ENCODE peak calls at places on chromosome 15, in six cellular contexts. One of them, this sample, is unnamed.

GRCh38 chr15:44207643-44208042 is 12.6 kb upstream of the FRMD5 start:
- DNase-seq in trophoblast cell: no peak
- DNase-seq in neuronal stem cell: no peak
- DNase-seq in H9: no peak
- DNase-seq in H1: no peak
- DNase-seq in IMR-90: peak; percentile 84
- DNase-seq in this sample: no peak

GRCh38 chr15:49900836-49901235 is 218.2 kb downstream of the ATP8B4 start:
- DNase-seq in neuronal stem cell: no peak
- DNase-seq in H1: no peak
- DNase-seq in H9: no peak
- DNase-seq in IMR-90: no peak
- DNase-seq in trophoblast cell: no peak
- DNase-seq in this sample: no peak

GRCh38 chr15:66832679-66833078 is 130.6 kb downstream of the SMAD6 start:
- DNase-seq in trophoblast cell: peak; percentile 19
- DNase-seq in IMR-90: peak; percentile 56
- DNase-seq in H1: no peak
- DNase-seq in neuronal stem cell: no peak
- DNase-seq in H9: no peak
- DNase-seq in this sample: peak; percentile 47

GRCh38 chr15:62932436-62932835 is 110.1 kb upstream of the TPM1 start:
- DNase-seq in trophoblast cell: peak; percentile 67
- DNase-seq in H9: no peak
- DNase-seq in H1: no peak
- DNase-seq in IMR-90: peak; percentile 95
- DNase-seq in neuronal stem cell: no peak
- DNase-seq in this sample: peak; percentile 50

GRCh38 chr15:90787881-90788280 is 70.7 kb downstream of the BLM start:
- DNase-seq in H1: no peak
- DNase-seq in IMR-90: peak; percentile 33
- DNase-seq in trophoblast cell: no peak
- DNase-seq in H9: no peak
- DNase-seq in neuronal stem cell: no peak
- DNase-seq in this sample: no peak

GRCh38 chr15:47218295-47218694 is 499.0 kb upstream of the SEMA6D start:
- DNase-seq in IMR-90: no peak
- DNase-seq in H1: no peak
- DNase-seq in neuronal stem cell: no peak
- DNase-seq in H9: no peak
- DNase-seq in trophoblast cell: no peak
- DNase-seq in this sample: no peak

GRCh38 chr15:38461089-38461833 is 7.3 kb downstream of the FAM98B start:
- DNase-seq in trophoblast cell: no peak
- DNase-seq in H1: no peak
- DNase-seq in neuronal stem cell: no peak
- DNase-seq in IMR-90: peak; percentile 63
- DNase-seq in H9: no peak
- DNase-seq in this sample: peak; percentile 42

GRCh38 chr15:42315435-42316020 is 42.3 kb upstream of the TMEM87A start:
- DNase-seq in trophoblast cell: no peak
- DNase-seq in IMR-90: no peak
- DNase-seq in H9: no peak
- DNase-seq in neuronal stem cell: no peak
- DNase-seq in H1: no peak
- DNase-seq in this sample: no peak

GRCh38 chr15:40911139-40911538 is 16.9 kb downstream of the VPS18 start:
- DNase-seq in H9: peak; percentile 87
- DNase-seq in trophoblast cell: no peak
- DNase-seq in neuronal stem cell: no peak
- DNase-seq in H1: peak; percentile 75
- DNase-seq in IMR-90: no peak
- DNase-seq in this sample: peak; percentile 69

GRCh38 chr15:82709081-82709420 is 624 bp downstream of the AP3B2 start:
- DNase-seq in trophoblast cell: no peak
- DNase-seq in H1: peak; percentile 80
- DNase-seq in neuronal stem cell: no peak
- DNase-seq in IMR-90: no peak
- DNase-seq in H9: peak; percentile 80
- DNase-seq in this sample: peak; percentile 1

DNA sequence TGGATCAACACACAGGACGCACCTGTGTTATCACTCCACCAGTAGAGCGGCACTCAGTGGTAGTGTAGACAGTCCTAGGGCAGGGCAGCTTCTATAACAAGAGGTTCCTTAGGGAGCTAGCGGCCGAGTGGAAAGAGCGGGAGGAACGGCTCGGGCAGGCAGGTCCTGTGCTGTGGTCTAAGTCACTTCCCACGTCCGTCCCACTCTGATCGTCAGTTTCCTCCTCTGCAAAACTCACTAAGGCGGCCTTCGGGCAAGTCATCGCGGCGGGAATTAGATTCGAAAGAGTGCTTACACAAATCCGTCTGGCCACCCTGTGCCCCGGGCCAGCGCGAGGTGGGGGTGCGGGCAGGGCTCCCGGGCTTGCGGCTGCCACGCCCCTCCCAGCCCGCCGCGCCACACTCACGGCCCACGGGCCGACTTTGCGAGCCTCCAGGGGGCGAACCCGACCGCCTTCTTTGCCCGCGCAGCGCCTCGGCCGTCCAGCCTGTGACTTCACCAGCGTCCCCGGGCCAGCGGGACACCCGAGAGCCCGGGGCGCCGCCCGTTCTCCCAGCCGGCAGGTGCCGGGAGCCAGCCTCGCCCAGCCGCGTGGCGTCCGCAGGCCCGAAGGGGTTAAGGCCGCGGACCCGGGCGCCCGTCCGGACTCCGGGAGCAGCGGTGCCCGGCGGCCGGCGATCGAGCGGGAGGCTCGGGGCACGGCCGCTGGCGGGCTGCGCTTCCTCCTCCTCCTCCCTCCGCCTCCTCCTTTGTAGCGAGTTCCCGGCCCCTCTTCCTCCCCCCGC is 426 bp upstream of the CORO2B start:
- DNase-seq in trophoblast cell: peak; percentile 49
- DNase-seq in H9: peak; percentile 65
- DNase-seq in IMR-90: peak; percentile 71
- DNase-seq in H1: peak; percentile 77
- DNase-seq in neuronal stem cell: no peak
- DNase-seq in this sample: peak; percentile 68
- H3K18ac ChIP-seq in trophoblast cell: no peak overlapping the region
- H3K18ac ChIP-seq in H9: no peak overlapping the region
- H3K18ac ChIP-seq in IMR-90: no peak overlapping the region
- H3K18ac ChIP-seq in H1: peak overlapping the region; percentile 1
- H3K18ac ChIP-seq in neuronal stem cell: peak overlapping the region; percentile 93
- H3K18ac ChIP-seq in this sample: peak overlapping the region; percentile 64

DNA sequence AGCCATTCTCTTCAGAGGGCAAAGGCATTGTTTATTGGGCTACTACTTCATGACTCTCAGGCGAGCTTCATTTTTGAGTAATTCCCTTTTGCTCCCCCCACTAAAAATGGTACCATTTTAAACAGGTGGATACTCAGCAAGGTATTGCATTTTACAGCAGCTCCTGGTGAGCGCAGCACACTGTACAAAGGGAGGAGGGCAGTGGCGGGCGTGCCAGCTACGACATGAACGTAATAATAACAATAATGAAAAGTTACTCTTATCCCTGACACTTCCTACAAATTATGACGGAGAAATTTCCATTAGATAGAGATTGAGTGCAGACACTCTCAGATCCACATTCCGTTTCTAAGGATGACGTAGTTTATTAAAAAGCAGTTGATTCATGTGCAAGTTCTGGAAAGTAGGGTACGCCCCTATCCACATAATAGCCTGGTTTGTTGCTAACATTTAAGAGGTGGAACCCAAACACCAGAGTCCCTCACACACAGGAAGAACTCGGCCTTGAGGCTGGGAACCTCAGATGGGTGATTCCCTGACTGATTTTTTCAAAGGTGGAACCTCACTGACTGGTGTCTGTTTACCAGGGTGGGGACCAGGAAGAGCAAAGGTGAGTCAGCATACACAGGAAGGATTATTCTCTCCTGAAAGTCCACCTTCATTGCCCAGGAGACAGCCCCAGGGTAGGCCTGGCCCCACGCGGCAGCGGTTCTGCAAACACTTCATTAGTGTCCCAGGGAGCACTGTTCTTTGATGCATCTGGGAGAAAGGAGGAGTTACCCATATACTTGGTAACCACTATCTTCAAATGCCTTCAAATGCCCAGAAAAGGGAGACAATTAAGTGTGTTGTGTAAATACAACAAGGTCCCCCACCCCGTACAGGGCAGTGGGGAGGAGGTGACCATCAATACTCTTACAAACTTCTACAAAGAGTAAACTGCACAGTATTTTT is 69.9 kb downstream of the LDHAL6B start:
- DNase-seq in neuronal stem cell: no peak
- DNase-seq in H9: no peak
- DNase-seq in IMR-90: no peak
- DNase-seq in trophoblast cell: no peak
- DNase-seq in H1: no peak
- DNase-seq in this sample: no peak
- H4K8ac ChIP-seq in neuronal stem cell: no peak overlapping the region
- H4K8ac ChIP-seq in H9: no peak overlapping the region
- H4K8ac ChIP-seq in IMR-90: no peak overlapping the region
- H4K8ac ChIP-seq in trophoblast cell: peak overlapping the region; percentile 22
- H4K8ac ChIP-seq in H1: no peak overlapping the region
- H4K8ac ChIP-seq in this sample: no peak overlapping the region

DNA sequence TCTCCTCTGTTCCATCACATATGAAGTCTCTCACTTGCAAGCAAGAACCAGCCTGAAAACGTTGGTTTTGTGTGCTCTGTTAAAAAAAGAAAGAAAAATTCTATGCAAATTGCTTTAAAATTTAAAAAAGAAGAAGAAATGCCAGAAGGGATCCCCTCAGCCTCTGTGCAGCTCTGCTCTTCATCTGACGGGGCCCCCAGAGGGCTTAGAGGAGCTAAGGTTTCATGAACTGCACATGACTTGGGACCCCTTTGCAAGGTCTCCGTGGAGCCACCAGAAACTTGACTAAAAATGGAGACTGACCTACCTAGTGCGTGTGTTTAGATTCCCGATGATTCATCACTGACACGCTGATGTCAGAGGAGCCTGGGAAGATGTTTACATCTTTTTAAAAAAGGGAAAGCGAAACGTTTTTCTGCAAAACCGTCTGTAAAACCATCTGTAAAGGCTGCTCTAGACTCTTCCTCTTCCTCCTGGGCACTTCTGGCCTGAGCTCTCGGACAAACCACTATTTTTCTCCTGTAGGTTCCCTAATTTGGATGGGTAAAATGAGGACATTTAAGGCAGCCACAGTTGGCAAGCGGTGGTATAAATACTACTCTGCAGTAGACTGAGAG is 67.1 kb upstream of the POLG start:
- DNase-seq in H1: no peak
- DNase-seq in H9: no peak
- DNase-seq in IMR-90: peak; percentile 85
- DNase-seq in trophoblast cell: peak; percentile 38
- DNase-seq in neuronal stem cell: no peak
- DNase-seq in this sample: peak; percentile 87
- H2AFZ ChIP-seq in H1: no peak overlapping the region
- H2AFZ ChIP-seq in H9: no peak overlapping the region
- H2AFZ ChIP-seq in IMR-90: peak overlapping the region; percentile 15
- H2AFZ ChIP-seq in trophoblast cell: no peak overlapping the region
- H2AFZ ChIP-seq in neuronal stem cell: no peak overlapping the region
- H2AFZ ChIP-seq in this sample: no peak overlapping the region

DNA sequence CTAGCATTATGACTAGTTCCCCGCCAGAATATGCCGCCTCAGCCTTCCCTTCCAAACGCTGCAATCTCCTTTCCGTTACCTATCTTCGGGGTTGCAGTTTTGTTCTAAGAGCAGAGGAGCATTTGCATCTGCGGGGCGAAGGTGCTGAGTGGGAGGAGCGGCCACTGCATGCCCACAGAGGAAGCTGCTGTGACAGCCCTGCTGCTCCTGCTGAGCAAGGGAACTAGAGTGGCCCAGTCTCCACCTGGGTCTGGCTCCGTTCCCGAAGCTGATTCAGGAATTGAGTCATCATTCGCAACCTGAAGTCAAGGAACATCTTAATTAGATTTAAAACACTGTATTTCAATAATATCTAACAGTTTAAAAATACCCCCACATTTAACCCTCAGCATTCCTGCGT is 98.2 kb upstream of the TJP1 start:
- DNase-seq in H9: no peak
- DNase-seq in H1: no peak
- DNase-seq in neuronal stem cell: no peak
- DNase-seq in IMR-90: peak; percentile 49
- DNase-seq in trophoblast cell: peak; percentile 63
- DNase-seq in this sample: no peak
- H3K18ac ChIP-seq in H9: no peak overlapping the region
- H3K18ac ChIP-seq in H1: no peak overlapping the region
- H3K18ac ChIP-seq in neuronal stem cell: peak overlapping the region; percentile 23
- H3K18ac ChIP-seq in IMR-90: no peak overlapping the region
- H3K18ac ChIP-seq in trophoblast cell: no peak overlapping the region
- H3K18ac ChIP-seq in this sample: no peak overlapping the region

DNA sequence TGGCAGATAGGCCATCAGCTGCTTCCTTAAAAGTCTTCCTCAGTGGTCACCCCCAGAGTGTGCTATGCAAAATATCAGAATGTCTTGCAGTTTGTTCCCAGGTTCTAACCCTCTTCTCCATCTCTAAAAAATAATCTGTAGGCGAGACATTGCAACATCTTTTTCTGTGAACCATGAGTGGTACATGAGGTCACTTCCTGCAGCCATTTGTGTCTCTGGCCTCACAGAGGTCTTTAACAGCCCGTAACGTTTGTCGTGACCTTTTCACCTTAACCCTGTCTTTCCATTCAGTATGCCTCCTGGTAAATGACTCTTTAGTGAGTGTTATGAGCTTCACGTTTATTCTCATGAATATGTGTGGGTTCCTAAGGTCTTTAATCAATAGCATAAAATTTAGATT is 145.4 kb downstream of the KLHL25 start:
- DNase-seq in neuronal stem cell: no peak
- DNase-seq in H1: no peak
- DNase-seq in trophoblast cell: peak; percentile 33
- DNase-seq in IMR-90: peak; percentile 90
- DNase-seq in H9: no peak
- DNase-seq in this sample: peak; percentile 95
- H4K8ac ChIP-seq in neuronal stem cell: no peak overlapping the region
- H4K8ac ChIP-seq in H1: no peak overlapping the region
- H4K8ac ChIP-seq in trophoblast cell: no peak overlapping the region
- H4K8ac ChIP-seq in IMR-90: peak overlapping the region; percentile 8
- H4K8ac ChIP-seq in H9: no peak overlapping the region
- H4K8ac ChIP-seq in this sample: no peak overlapping the region

This sample was measured in mesenchymal stem cell.